ENCODE peak calls at places on chromosomes 16 and 17, in seven cellular contexts. One of them, this sample, is unnamed.

GRCh38 chr16:15643453-15644305 is 725 bp upstream of the MARF1 start:
- DNase-seq in body of pancreas: peak; percentile 31
- DNase-seq in GM23338: peak; percentile 57
- DNase-seq in adrenal gland: peak; percentile 28
- DNase-seq in PC-9: peak; percentile 33
- DNase-seq in PC-3: peak; percentile 53
- DNase-seq in cardiac muscle cell: peak; percentile 73
- DNase-seq in this sample: peak; percentile 16

GRCh38 chr16:66489818-66490217 is 60.1 kb downstream of the TK2 start:
- DNase-seq in body of pancreas: peak; percentile 7
- DNase-seq in GM23338: no peak
- DNase-seq in adrenal gland: no peak
- DNase-seq in PC-9: no peak
- DNase-seq in PC-3: no peak
- DNase-seq in cardiac muscle cell: no peak
- DNase-seq in this sample: no peak

GRCh38 chr17:50264263-50265113 is 9.8 kb upstream of the TMEM92 start:
- DNase-seq in body of pancreas: no peak
- DNase-seq in GM23338: peak; percentile 43
- DNase-seq in adrenal gland: no peak
- DNase-seq in PC-9: no peak
- DNase-seq in PC-3: no peak
- DNase-seq in cardiac muscle cell: no peak
- DNase-seq in this sample: no peak

GRCh38 chr17:7241783-7242716 is at the start of gene GABARAP:
- DNase-seq in body of pancreas: peak; percentile 96
- DNase-seq in GM23338: peak; percentile 94
- DNase-seq in adrenal gland: peak; percentile 96
- DNase-seq in PC-9: peak; percentile 91
- DNase-seq in PC-3: peak; percentile 80
- DNase-seq in cardiac muscle cell: peak; percentile 95
- DNase-seq in this sample: peak; percentile 78

GRCh38 chr17:36485805-36486203 is 677 bp upstream of the ZNHIT3 start:
- DNase-seq in body of pancreas: no peak
- DNase-seq in GM23338: peak; percentile 65
- DNase-seq in adrenal gland: no peak
- DNase-seq in PC-9: no peak
- DNase-seq in PC-3: no peak
- DNase-seq in cardiac muscle cell: no peak
- DNase-seq in this sample: no peak

GRCh38 chr17:73882590-73882989 is 238.3 kb upstream of the SDK2 start:
- DNase-seq in body of pancreas: no peak
- DNase-seq in GM23338: no peak
- DNase-seq in adrenal gland: no peak
- DNase-seq in PC-9: no peak
- DNase-seq in PC-3: no peak
- DNase-seq in cardiac muscle cell: no peak
- DNase-seq in this sample: no peak

GRCh38 chr17:19744922-19745757 is 3.0 kb downstream of the ALDH3A1 start:
- DNase-seq in body of pancreas: peak; percentile 93
- DNase-seq in GM23338: peak; percentile 94
- DNase-seq in adrenal gland: peak; percentile 94
- DNase-seq in PC-9: no peak
- DNase-seq in PC-3: peak; percentile 79
- DNase-seq in cardiac muscle cell: peak; percentile 80
- DNase-seq in this sample: peak; percentile 87

GRCh38 chr17:69061901-69062556 is 1.3 kb upstream of the ABCA9 start:
- DNase-seq in body of pancreas: no peak
- DNase-seq in GM23338: no peak
- DNase-seq in adrenal gland: no peak
- DNase-seq in PC-9: no peak
- DNase-seq in PC-3: no peak
- DNase-seq in cardiac muscle cell: no peak
- DNase-seq in this sample: no peak

GRCh38 chr17:81923302-81924260 is 4.0 kb downstream of the MAFG start:
- DNase-seq in body of pancreas: peak; percentile 65
- DNase-seq in GM23338: peak; percentile 84
- DNase-seq in adrenal gland: peak; percentile 90
- DNase-seq in PC-9: peak; percentile 90
- DNase-seq in PC-3: peak; percentile 77
- DNase-seq in cardiac muscle cell: peak; percentile 90
- DNase-seq in this sample: no peak

GRCh38 chr17:16491703-16492612 is at the start of gene LRRC75A:
- DNase-seq in body of pancreas: peak; percentile 49
- DNase-seq in GM23338: peak; percentile 86
- DNase-seq in adrenal gland: no peak
- DNase-seq in PC-9: peak; percentile 55
- DNase-seq in PC-3: peak; percentile 45
- DNase-seq in cardiac muscle cell: peak; percentile 39
- DNase-seq in this sample: peak; percentile 41

GRCh38 chr16:22386976-22387375 is 12.6 kb upstream of the CDR2 start:
- DNase-seq in body of pancreas: no peak
- DNase-seq in GM23338: no peak
- DNase-seq in adrenal gland: no peak
- DNase-seq in PC-9: peak; percentile 25
- DNase-seq in PC-3: peak; percentile 88
- DNase-seq in cardiac muscle cell: peak; percentile 95
- DNase-seq in this sample: no peak

GRCh38 chr16:21101631-21102420 is 48.8 kb downstream of the DNAH3 start:
- DNase-seq in body of pancreas: no peak
- DNase-seq in GM23338: peak; percentile 64
- DNase-seq in adrenal gland: peak; percentile 31
- DNase-seq in PC-9: no peak
- DNase-seq in PC-3: peak; percentile 30
- DNase-seq in cardiac muscle cell: peak; percentile 53
- DNase-seq in this sample: peak; percentile 31

GRCh38 chr17:62723842-62724241 is 84.3 kb downstream of the MARCHF10 start:
- DNase-seq in body of pancreas: no peak
- DNase-seq in GM23338: no peak
- DNase-seq in adrenal gland: no peak
- DNase-seq in PC-9: no peak
- DNase-seq in PC-3: no peak
- DNase-seq in cardiac muscle cell: no peak
- DNase-seq in this sample: peak; percentile 75

GRCh38 chr16:17404903-17405691 is 65.7 kb downstream of the XYLT1 start:
- DNase-seq in body of pancreas: peak; percentile 32
- DNase-seq in GM23338: no peak
- DNase-seq in adrenal gland: peak; percentile 93
- DNase-seq in PC-9: no peak
- DNase-seq in PC-3: no peak
- DNase-seq in cardiac muscle cell: peak; percentile 85
- DNase-seq in this sample: no peak

GRCh38 chr16:35174006-35174405 is 1714.6 kb downstream of the TP53TG3F start:
- DNase-seq in body of pancreas: no peak
- DNase-seq in GM23338: no peak
- DNase-seq in adrenal gland: no peak
- DNase-seq in PC-9: no peak
- DNase-seq in PC-3: no peak
- DNase-seq in cardiac muscle cell: no peak
- DNase-seq in this sample: no peak

GRCh38 chr16:1979271-1980025 is 1.8 kb downstream of the NOXO1 start:
- DNase-seq in body of pancreas: peak; percentile 87
- DNase-seq in GM23338: peak; percentile 78
- DNase-seq in adrenal gland: no peak
- DNase-seq in PC-9: peak; percentile 97
- DNase-seq in PC-3: peak; percentile 85
- DNase-seq in cardiac muscle cell: peak; percentile 37
- DNase-seq in this sample: no peak

GRCh38 chr16:71440669-71441347 is 1.0 kb downstream of the TLE7 start:
- DNase-seq in body of pancreas: no peak
- DNase-seq in GM23338: peak; percentile 77
- DNase-seq in adrenal gland: no peak
- DNase-seq in PC-9: no peak
- DNase-seq in PC-3: peak; percentile 12
- DNase-seq in cardiac muscle cell: no peak
- DNase-seq in this sample: no peak

GRCh38 chr17:2403044-2403443 is 2.2 kb upstream of the MNT start:
- DNase-seq in body of pancreas: no peak
- DNase-seq in GM23338: no peak
- DNase-seq in adrenal gland: no peak
- DNase-seq in PC-9: no peak
- DNase-seq in PC-3: no peak
- DNase-seq in cardiac muscle cell: no peak
- DNase-seq in this sample: no peak

GRCh38 chr17:2400877-2401425 is at the start of gene MNT:
- DNase-seq in body of pancreas: peak; percentile 95
- DNase-seq in GM23338: peak; percentile 92
- DNase-seq in adrenal gland: peak; percentile 97
- DNase-seq in PC-9: peak; percentile 96
- DNase-seq in PC-3: peak; percentile 92
- DNase-seq in cardiac muscle cell: peak; percentile 98
- DNase-seq in this sample: peak; percentile 92

GRCh38 chr17:2401426-2402221 is 764 bp upstream of the MNT start:
- DNase-seq in body of pancreas: peak; percentile 100
- DNase-seq in GM23338: peak; percentile 99
- DNase-seq in adrenal gland: peak; percentile 100
- DNase-seq in PC-9: peak; percentile 100
- DNase-seq in PC-3: peak; percentile 97
- DNase-seq in cardiac muscle cell: peak; percentile 100
- DNase-seq in this sample: peak; percentile 97

GRCh38 chr17:2400474-2400866 is 390 bp downstream of the MNT start:
- DNase-seq in body of pancreas: peak; percentile 58
- DNase-seq in GM23338: peak; percentile 83
- DNase-seq in adrenal gland: peak; percentile 78
- DNase-seq in PC-9: peak; percentile 55
- DNase-seq in PC-3: peak; percentile 27
- DNase-seq in cardiac muscle cell: peak; percentile 57
- DNase-seq in this sample: peak; percentile 44

DNA sequence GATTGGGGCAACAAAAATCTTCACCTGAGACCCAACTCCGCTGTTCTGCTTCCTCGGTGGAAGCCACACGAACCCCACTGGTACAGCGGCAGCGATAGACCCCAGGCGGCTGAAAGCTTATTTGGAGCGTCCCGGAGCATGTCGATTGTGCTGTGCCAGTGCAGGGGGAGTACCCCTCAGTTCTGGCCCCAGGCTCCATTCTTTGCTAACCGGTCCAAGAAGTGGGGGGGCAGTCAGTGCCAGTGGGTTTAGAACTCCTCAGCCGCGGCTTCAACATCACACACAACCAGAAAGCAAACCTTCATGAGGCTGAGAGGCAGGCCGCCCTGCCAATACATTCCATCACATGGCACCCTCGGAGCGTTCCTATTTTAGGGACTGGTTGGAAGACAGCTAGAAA is 1.7 kb upstream of the MNT start:
- DNase-seq in body of pancreas: no peak
- DNase-seq in GM23338: no peak
- DNase-seq in adrenal gland: peak; percentile 44
- DNase-seq in PC-9: no peak
- DNase-seq in PC-3: no peak
- DNase-seq in cardiac muscle cell: no peak
- DNase-seq in this sample: no peak
- H3K4me1 ChIP-seq in body of pancreas: peaks cover 66% of the 10 kb centered on the region
- H3K4me1 ChIP-seq in GM23338: peaks cover 18% of the 10 kb centered on the region
- H3K4me1 ChIP-seq in adrenal gland: peaks cover 34% of the 10 kb centered on the region
- H3K4me1 ChIP-seq in PC-9: peaks cover 61% of the 10 kb centered on the region
- H3K4me1 ChIP-seq in PC-3: peaks cover 53% of the 10 kb centered on the region
- H3K4me1 ChIP-seq in cardiac muscle cell: peaks cover 24% of the 10 kb centered on the region
- H3K4me1 ChIP-seq in this sample: peaks cover 10% of the 10 kb centered on the region

DNA sequence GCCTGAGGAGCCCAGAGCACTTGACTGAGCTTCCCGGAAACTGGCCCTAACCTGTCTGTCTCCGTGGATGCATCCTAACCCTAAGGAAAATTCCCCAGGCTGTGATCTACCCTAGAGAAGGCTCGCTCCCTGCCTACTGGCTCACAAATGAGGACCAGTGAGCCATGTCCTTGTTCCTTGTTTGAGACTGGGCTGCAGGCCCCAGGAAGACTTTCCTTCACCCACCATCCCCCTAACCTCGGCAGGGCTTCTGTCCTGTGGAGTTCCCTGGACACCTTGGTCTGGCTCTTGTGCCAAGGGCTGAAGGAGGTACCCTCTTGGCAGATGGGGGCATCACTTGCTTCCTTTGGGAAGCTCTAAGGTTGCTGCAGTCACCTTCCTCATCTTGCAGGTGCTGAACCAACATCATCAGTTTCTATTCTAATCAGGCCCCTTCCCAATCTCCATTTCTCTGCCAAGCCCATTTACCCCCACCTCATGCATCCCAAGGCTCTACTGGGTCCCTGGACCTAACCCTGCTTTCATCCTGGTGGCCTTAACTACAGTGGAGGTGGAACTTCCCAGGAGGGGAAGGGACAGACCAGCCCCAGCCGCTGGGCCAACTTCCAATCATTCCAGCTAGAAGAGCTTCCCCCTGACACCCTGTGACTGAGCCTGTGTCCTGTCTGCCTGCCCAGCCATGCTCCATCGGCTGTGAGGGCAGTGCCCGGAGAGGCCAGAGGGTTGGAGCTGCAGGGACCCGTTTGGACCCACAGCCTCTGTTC is 12.4 kb downstream of the RNF40 start:
- DNase-seq in body of pancreas: no peak
- DNase-seq in GM23338: no peak
- DNase-seq in adrenal gland: no peak
- DNase-seq in PC-9: no peak
- DNase-seq in PC-3: no peak
- DNase-seq in cardiac muscle cell: no peak
- DNase-seq in this sample: no peak
- H3K4me3 ChIP-seq in body of pancreas: no peak overlapping the region
- H3K4me3 ChIP-seq in GM23338: peak overlapping the region; percentile 93
- H3K4me3 ChIP-seq in adrenal gland: peak overlapping the region; percentile 70
- H3K4me3 ChIP-seq in PC-9: peak overlapping the region; percentile 84
- H3K4me3 ChIP-seq in PC-3: peak overlapping the region; percentile 82
- H3K4me3 ChIP-seq in cardiac muscle cell: peak overlapping the region; percentile 81
- H3K4me3 ChIP-seq in this sample: peak overlapping the region; percentile 72

GRCh38 chr17:39703913-39704312 is 4.0 kb downstream of the ERBB2 start:
- DNase-seq in body of pancreas: no peak
- DNase-seq in GM23338: no peak
- DNase-seq in adrenal gland: no peak
- DNase-seq in PC-9: no peak
- DNase-seq in PC-3: no peak
- DNase-seq in cardiac muscle cell: no peak
- DNase-seq in this sample: no peak
- H3K4me1 ChIP-seq in body of pancreas: peaks cover 83% of the 10 kb centered on the region
- H3K4me1 ChIP-seq in GM23338: peaks cover 53% of the 10 kb centered on the region
- H3K4me1 ChIP-seq in adrenal gland: no peaks in the 10 kb centered on the region
- H3K4me1 ChIP-seq in PC-9: peaks cover 77% of the 10 kb centered on the region
- H3K4me1 ChIP-seq in PC-3: peaks cover 64% of the 10 kb centered on the region
- H3K4me1 ChIP-seq in cardiac muscle cell: peaks cover 54% of the 10 kb centered on the region
- H3K4me1 ChIP-seq in this sample: no peaks in the 10 kb centered on the region

DNA sequence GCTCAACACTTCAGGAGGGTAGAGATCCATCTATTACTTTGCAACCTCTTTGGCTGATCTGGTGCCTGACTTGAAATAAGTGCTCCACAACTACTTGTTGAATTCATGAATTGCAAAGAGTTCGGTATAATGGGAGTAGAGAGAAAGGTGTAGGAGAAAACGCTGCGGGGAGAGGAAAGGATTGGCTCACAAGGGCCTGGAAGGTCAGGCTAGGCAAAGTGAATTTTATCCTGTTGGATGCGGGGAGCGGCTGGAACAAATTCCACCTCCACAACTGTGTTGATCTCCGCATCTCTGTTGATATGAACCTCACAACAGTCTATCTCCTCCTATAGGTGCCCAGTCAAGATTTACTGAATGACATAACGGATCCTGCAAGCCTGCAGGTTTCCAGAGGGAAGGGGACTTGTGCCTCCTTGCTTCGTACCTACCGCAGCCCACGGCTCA is 685 bp downstream of the SLX4 start:
- DNase-seq in body of pancreas: no peak
- DNase-seq in GM23338: peak; percentile 8
- DNase-seq in adrenal gland: no peak
- DNase-seq in PC-9: no peak
- DNase-seq in PC-3: no peak
- DNase-seq in cardiac muscle cell: no peak
- DNase-seq in this sample: no peak
- H3K4me3 ChIP-seq in body of pancreas: peak overlapping the region; percentile 86
- H3K4me3 ChIP-seq in GM23338: peak overlapping the region; percentile 98
- H3K4me3 ChIP-seq in adrenal gland: peak overlapping the region; percentile 71
- H3K4me3 ChIP-seq in PC-9: peak overlapping the region; percentile 95
- H3K4me3 ChIP-seq in PC-3: peak overlapping the region; percentile 99
- H3K4me3 ChIP-seq in cardiac muscle cell: peak overlapping the region; percentile 84
- H3K4me3 ChIP-seq in this sample: peak overlapping the region; percentile 96